ENCODE peak calls at places on chromosomes 12 and 14, in eight cellular contexts. S, V, G, A, Y, H, R and J are unnamed samples.

GRCh38 chr14:90820958-90821357 is 4.7 kb upstream of the TTC7B start:
- DNase-seq in Y (no peak), A (peak), H (peak), R (peak), S (no peak), V (peak), G (no peak), J (no peak)

GRCh38 chr12:42445891-42446290 is 119.9 kb downstream of the PPHLN1 start:
- DNase-seq in R (no peak), V (no peak), G (no peak), A (no peak), H (no peak), Y (no peak), S (no peak), J (no peak)

GRCh38 chr12:69000540-69001243 is 67.7 kb upstream of the CPM start:
- DNase-seq in Y (no peak), R (no peak), A (no peak), G (no peak), S (no peak), V (peak), H (peak), J (no peak)

GRCh38 chr14:101918125-101918989 is 46.0 kb upstream of the DYNC1H1 start:
- DNase-seq in G (no peak), S (no peak), R (no peak), H (no peak), Y (peak), A (no peak), V (no peak), J (peak)

GRCh38 chr14:72528059-72528950 is 365.6 kb downstream of the DPF3 start:
- DNase-seq in H (peak), V (no peak), Y (no peak), G (no peak), S (no peak), R (no peak), A (no peak), J (no peak)

GRCh38 chr12:107530706-107531105 is 154.9 kb upstream of the PWP1 start:
- DNase-seq in Y (no peak), S (no peak), G (no peak), R (no peak), A (no peak), H (peak), V (peak), J (no peak)

GRCh38 chr14:61025239-61026223 is 44.5 kb downstream of the SLC38A6 start:
- DNase-seq in G (peak), Y (no peak), R (no peak), S (peak), V (peak), A (peak), H (peak), J (peak)

GRCh38 chr14:103547455-103547940 is 15.0 kb downstream of the BAG5 start:
- DNase-seq in S (no peak), G (peak), A (no peak), Y (no peak), V (no peak), H (no peak), R (no peak), J (no peak)

GRCh38 chr14:102215522-102216250 is 76.0 kb downstream of the WDR20 start:
- DNase-seq in R (no peak), Y (no peak), A (no peak), S (no peak), G (no peak), H (no peak), V (no peak), J (no peak)

GRCh38 chr12:93862424-93862823 is 185.2 kb downstream of the CRADD start:
- DNase-seq in R (no peak), A (no peak), G (no peak), Y (no peak), H (peak), S (no peak), V (peak), J (no peak)

GRCh38 chr12:57049890-57050289 is at the start of gene MYO1A:
- DNase-seq in R (no peak), A (no peak), H (peak), G (no peak), Y (no peak), S (no peak), V (no peak), J (peak)

DNA sequence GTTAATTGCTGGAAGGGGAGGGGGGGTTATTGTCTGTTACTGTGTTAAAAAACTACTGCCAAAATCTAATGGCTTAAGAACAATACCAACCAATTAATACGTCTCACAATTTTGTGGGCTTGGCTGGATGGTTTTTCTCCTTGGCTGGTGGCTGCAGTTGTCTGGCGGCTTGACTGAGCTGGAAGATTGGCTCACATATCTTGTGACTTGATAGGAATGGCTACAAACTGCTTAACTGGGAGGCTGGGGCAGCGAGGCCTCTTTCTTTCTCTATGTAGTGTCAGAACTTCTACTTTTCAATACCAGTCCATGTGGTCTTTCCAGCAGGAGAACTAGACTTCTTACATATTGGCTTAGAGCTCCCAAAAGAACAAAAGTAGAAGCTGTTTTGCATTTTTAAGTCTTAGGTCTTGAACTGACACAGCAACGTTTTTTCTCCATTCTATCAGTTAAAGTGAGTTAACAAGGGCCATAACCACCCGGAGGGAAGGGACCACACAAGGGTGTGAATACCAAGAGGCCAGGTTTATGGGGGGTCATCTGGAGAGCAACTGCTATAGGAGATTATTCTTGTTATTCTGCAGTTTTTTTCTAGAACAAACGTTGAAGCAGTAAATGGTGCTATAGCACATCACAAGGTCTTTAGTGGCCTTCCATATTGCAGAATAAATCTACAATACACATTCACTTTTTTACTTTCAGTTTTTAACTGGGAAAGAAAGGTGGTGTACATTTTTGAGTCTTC is 46.9 kb downstream of the ZDHHC17 start:
- DNase-seq in R (no peak), H (peak), Y (no peak), A (no peak), G (no peak), S (no peak), V (no peak), J (no peak)
- H3K4me3 ChIP-seq in R (no peak), H (no peak), Y (no peak), A (no peak), G (no peak), S (no peak), V (no peak), J (no peak)

GRCh38 chr12:64688715-64689114 is 70.5 kb downstream of the GNS start:
- DNase-seq in R (no peak), G (no peak), A (no peak), H (no peak), S (no peak), Y (no peak), V (no peak), J (no peak)

GRCh38 chr12:64695550-64695949 is 63.7 kb downstream of the GNS start:
- DNase-seq in H (no peak), S (no peak), R (no peak), V (no peak), G (no peak), Y (no peak), A (no peak), J (no peak)

GRCh38 chr12:64691227-64691792 is 67.9 kb downstream of the GNS start:
- DNase-seq in G (no peak), S (no peak), R (no peak), Y (no peak), A (no peak), H (no peak), V (no peak), J (no peak)

GRCh38 chr12:64694130-64695078 is 64.8 kb downstream of the GNS start:
- DNase-seq in G (no peak), Y (no peak), R (no peak), A (no peak), V (no peak), S (no peak), H (no peak), J (no peak)

GRCh38 chr12:64691793-64692583 is 67.2 kb downstream of the GNS start:
- DNase-seq in S (no peak), Y (no peak), H (no peak), A (no peak), G (no peak), R (no peak), V (no peak), J (peak)
- H3K4me3 ChIP-seq in S (no peak), Y (peak), H (no peak), A (no peak), G (no peak), R (no peak), V (no peak), J (no peak)

GRCh38 chr14:77126074-77126325 is 15.6 kb downstream of the ZDHHC22 start:
- DNase-seq in R (no peak), S (no peak), V (no peak), A (no peak), Y (no peak), H (no peak), G (no peak), J (no peak)

GRCh38 chr14:77122555-77123125 is 19.0 kb downstream of the ZDHHC22 start:
- DNase-seq in Y (no peak), G (no peak), H (no peak), V (no peak), S (no peak), R (no peak), A (no peak), J (no peak)

GRCh38 chr14:77125275-77126073 is 16.1 kb downstream of the ZDHHC22 start:
- DNase-seq in A (no peak), Y (no peak), S (no peak), H (no peak), V (no peak), R (no peak), G (no peak), J (no peak)

GRCh38 chr14:77124345-77125274 is 17.0 kb downstream of the ZDHHC22 start:
- DNase-seq in S (no peak), H (peak), V (no peak), Y (no peak), G (peak), R (peak), A (peak), J (peak)

GRCh38 chr14:77123381-77124344 is 17.9 kb downstream of the ZDHHC22 start:
- DNase-seq in G (no peak), H (no peak), S (peak), V (no peak), R (peak), Y (no peak), A (no peak), J (no peak)
- H3K4me3 ChIP-seq in G (no peak), H (no peak), S (no peak), V (no peak), R (no peak), Y (peak), A (no peak), J (no peak)

DNA sequence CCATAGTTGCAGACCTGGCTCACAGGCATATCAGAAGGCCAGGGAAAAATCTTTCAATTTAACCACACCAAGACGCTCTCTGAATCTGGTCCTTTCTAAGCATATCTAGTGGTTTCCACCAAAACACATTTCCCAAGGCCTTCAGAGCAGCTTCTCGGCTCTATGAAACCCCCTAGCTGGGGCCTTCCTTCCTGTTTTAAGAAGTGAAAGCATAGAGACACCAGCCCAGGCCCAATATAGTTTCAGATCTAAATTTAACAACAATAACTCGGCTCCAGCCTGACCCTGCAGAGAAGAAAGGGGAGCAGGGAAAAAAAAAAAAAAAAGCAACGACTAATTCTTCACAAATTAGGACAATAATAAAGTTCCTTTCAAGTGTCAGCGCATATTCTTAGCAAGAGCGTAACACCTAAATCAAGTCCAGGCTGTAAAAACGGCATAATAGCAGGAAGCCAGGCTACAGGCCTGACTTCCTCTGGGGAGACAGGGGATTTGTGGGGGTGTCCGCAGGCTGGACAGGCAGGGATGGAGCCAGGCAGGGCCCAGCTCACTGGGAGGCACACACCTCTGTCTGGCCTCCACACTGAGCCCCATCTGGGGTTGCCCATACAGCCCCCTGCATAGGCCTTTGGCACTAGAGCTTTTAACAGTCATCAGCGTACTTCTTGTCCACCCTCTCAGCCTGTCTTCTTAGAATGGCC is 773.1 kb downstream of the MED13L start:
- DNase-seq in S (no peak), H (no peak), Y (no peak), G (no peak), R (no peak), A (no peak), V (no peak), J (no peak)
- H3K4me3 ChIP-seq in S (no peak), H (no peak), Y (no peak), G (no peak), R (no peak), A (no peak), V (no peak), J (no peak)

GRCh38 chr14:73888460-73888725 is 1.7 kb downstream of the ZNF410 start:
- DNase-seq in A (no peak), H (peak), S (peak), R (no peak), G (no peak), V (peak), Y (no peak), J (peak)
- H3K4me3 ChIP-seq in A (no peak), H (peak), S (peak), R (no peak), G (peak), V (peak), Y (no peak), J (peak)